ENCODE peak calls at places on chromosomes 5 and 9, in five cellular contexts. U is A549, B is endothelial cell of umbilical vein, A is K562, G is HepG2. V is an unnamed sample.

GRCh38 chr5:146832985-146833732 is 45.4 kb downstream of the PPP2R2B start:
- DNase-seq in U (no peak), B (no peak), A (no peak), G (no peak), V (no peak)

GRCh38 chr9:6681147-6681956 is 35.8 kb upstream of the GLDC start:
- DNase-seq in U (peak), B (peak), A (peak), G (peak), V (peak)

GRCh38 chr5:100840364-100840763 is 62.7 kb downstream of the ST8SIA4 start:
- DNase-seq in U (no peak), B (peak), A (peak), G (no peak), V (peak)

GRCh38 chr5:135034963-135035677 is 1.1 kb upstream of the PITX1 start:
- DNase-seq in U (no peak), B (no peak), A (peak), G (no peak), V (no peak)

GRCh38 chr5:138032572-138033274 is at the start of gene FAM13B:
- DNase-seq in U (peak), B (peak), A (peak), G (peak), V (peak)

GRCh38 chr5:67305913-67306710 is 109.5 kb upstream of the CD180 start:
- DNase-seq in U (no peak), B (peak), A (no peak), G (no peak), V (no peak)

GRCh38 chr5:169805527-169805934 is 168.5 kb downstream of the DOCK2 start:
- DNase-seq in U (no peak), B (no peak), A (peak), G (no peak), V (peak)

GRCh38 chr9:72401396-72401795 is 36.4 kb upstream of the ZFAND5 start:
- DNase-seq in U (no peak), B (no peak), A (no peak), G (no peak), V (no peak)

GRCh38 chr9:36950389-36950788 is 83.7 kb downstream of the PAX5 start:
- DNase-seq in U (no peak), B (no peak), A (no peak), G (no peak), V (no peak)

GRCh38 chr5:178624626-178625546 is 2.0 kb downstream of the CLK4 start:
- DNase-seq in U (no peak), B (peak), A (peak), G (no peak), V (no peak)

GRCh38 chr5:73486119-73486899 is 11.9 kb upstream of the BTF3 start:
- DNase-seq in U (no peak), B (no peak), A (no peak), G (no peak), V (no peak)

GRCh38 chr5:38719916-38720315 is 125.9 kb upstream of the OSMR start:
- DNase-seq in U (no peak), B (no peak), A (no peak), G (no peak), V (no peak)

GRCh38 chr5:87252283-87252605 is 15.4 kb upstream of the RASA1 start:
- DNase-seq in U (no peak), B (no peak), A (no peak), G (no peak), V (no peak)

GRCh38 chr5:131630963-131631350 is 4.1 kb downstream of the RAPGEF6 start:
- DNase-seq in U (no peak), B (no peak), A (no peak), G (no peak), V (no peak)

GRCh38 chr9:107455461-107456155 is 34.0 kb downstream of the KLF4 start:
- DNase-seq in U (no peak), B (no peak), A (no peak), G (no peak), V (no peak)

GRCh38 chr5:142664634-142665033 is 21.3 kb downstream of the FGF1 start:
- DNase-seq in U (no peak), B (no peak), A (no peak), G (no peak), V (peak)

GRCh38 chr5:1390861-1391600 is 46.1 kb upstream of the CLPTM1L start:
- DNase-seq in U (no peak), B (no peak), A (no peak), G (no peak), V (no peak)

GRCh38 chr5:54793612-54794436 is 191.6 kb downstream of the ESM1 start:
- DNase-seq in U (no peak), B (no peak), A (no peak), G (no peak), V (no peak)

GRCh38 chr9:749712-750111 is 91.8 kb upstream of the DMRT1 start:
- DNase-seq in U (no peak), B (no peak), A (no peak), G (no peak), V (peak)

GRCh38 chr9:26768196-26768595 is 124.4 kb downstream of the CAAP1 start:
- DNase-seq in U (no peak), B (no peak), A (no peak), G (no peak), V (no peak)

GRCh38 chr5:174721522-174722432 is 2.6 kb upstream of the MSX2 start:
- DNase-seq in U (no peak), B (no peak), A (no peak), G (no peak), V (no peak)
- H3K4me3 ChIP-seq in U (peak), B (no peak), A (no peak), G (no peak), V (no peak)

GRCh38 chr9:34408173-34408572 is 31.5 kb upstream of the MYORG start:
- DNase-seq in U (no peak), B (no peak), A (no peak), G (no peak), V (no peak)

GRCh38 chr9:34406219-34406618 is 29.5 kb upstream of the MYORG start:
- DNase-seq in U (no peak), B (no peak), A (no peak), G (no peak), V (no peak)

GRCh38 chr9:34403554-34404380 is 27.1 kb upstream of the MYORG start:
- DNase-seq in U (peak), B (peak), A (peak), G (peak), V (peak)

GRCh38 chr9:34400686-34401602 is 24.2 kb upstream of the MYORG start:
- DNase-seq in U (no peak), B (no peak), A (no peak), G (no peak), V (no peak)

GRCh38 chr9:34405719-34406118 is 29.0 kb upstream of the MYORG start:
- DNase-seq in U (no peak), B (no peak), A (no peak), G (no peak), V (no peak)
- TF ChIP-seq MYC in U (no peak), B (no peak), A (no peak), G (no peak), V (no peak)

GRCh38 chr9:84937086-84937670 is 267.6 kb downstream of the NTRK2 start:
- DNase-seq in U (no peak), B (no peak), A (no peak), G (no peak), V (no peak)
- H3K4me3 ChIP-seq in U (no peak), B (no peak), A (no peak), G (no peak), V (no peak)

DNA sequence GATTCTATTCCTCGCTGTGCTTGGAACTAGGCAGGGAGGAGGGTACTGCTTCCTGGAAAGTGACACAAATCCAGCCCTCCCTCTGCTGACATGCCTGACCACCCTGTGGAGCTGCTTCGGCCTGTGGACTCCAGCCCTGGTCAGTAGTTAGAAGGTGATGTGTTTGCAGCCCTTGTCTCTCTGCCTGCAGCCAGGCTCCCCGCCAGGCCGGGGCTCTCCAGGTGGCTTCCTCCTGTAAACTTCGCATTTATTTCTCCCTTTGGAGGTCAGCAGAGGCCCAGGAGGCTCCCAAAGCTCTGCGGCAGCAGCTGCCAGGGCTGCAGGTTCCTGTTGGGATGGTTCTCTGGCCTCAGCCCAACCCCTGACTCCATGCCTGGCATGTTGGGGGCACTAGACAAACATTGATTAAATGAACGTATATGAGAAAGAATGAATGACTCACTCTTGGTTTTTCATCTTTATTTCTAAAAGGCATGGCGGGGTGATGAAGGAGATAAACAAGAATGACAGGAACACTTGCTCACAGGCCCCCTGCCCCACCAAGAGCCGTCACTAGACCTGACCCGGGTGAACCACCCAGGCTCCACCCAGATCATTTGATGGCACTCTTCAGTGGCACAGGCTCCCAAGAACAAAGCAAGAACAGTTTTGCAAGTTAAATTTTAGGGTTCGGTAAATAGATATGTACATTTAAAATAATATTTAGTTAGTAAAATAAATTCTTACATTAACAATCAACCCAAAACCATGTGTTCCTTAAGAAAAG is 8.4 kb upstream of the IRX2 start:
- DNase-seq in U (no peak), B (no peak), A (no peak), G (no peak), V (no peak)
- TF ChIP-seq MYC in U (no peak), B (no peak), A (no peak), G (no peak), V (no peak)

DNA sequence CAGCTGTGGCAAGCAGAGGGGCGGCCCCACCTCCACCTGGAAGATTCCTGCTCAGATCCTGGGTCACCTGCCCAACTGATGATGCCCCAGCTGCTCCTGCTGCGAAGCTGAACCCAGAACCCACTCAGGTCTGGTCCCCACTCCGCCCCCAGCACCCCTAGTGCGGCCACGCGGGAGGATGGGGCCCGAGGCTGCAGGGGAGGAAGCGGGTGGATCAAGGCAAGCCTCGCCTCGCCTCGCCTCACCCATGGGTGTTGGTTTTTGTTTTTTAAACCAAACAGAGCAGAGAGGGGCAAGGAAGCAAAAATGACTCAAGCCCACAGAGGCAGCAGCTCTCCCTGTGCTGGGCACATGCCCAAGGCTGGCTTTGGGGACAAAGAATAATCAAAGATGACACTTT is 23.2 kb downstream of the ABO start:
- DNase-seq in U (no peak), B (no peak), A (no peak), G (no peak), V (no peak)
- H3K4me3 ChIP-seq in U (no peak), B (no peak), A (no peak), G (no peak), V (no peak)

GRCh38 chr9:131334568-131335105 is 45.1 kb downstream of the PLPP7 start:
- DNase-seq in U (no peak), B (peak), A (no peak), G (no peak), V (no peak)
- TF ChIP-seq MYC in U (no peak), B (no peak), A (peak), G (no peak), V (no peak)

DNA sequence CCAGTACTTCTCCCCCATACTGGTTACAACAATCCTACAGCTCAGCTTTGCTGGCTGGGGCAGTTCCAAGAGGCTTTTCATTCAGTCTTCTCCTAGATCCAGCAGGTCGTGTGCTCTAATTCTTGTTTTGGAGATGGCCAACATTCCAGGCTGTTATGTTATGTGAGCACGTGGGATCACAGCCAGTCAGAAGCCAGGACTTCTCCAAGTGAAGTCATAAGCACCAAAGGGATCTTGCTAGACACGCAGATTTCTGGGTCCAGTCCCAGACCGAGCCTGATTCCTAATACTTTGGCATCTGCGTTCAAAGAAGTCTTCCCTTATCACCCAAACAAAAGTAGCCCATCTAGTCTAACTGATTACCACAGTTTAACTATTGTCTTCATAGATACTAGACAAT is 1.4 kb upstream of the LARP1 start:
- DNase-seq in U (no peak), B (peak), A (peak), G (no peak), V (peak)
- H3K4me3 ChIP-seq in U (peak), B (no peak), A (peak), G (no peak), V (peak)

DNA sequence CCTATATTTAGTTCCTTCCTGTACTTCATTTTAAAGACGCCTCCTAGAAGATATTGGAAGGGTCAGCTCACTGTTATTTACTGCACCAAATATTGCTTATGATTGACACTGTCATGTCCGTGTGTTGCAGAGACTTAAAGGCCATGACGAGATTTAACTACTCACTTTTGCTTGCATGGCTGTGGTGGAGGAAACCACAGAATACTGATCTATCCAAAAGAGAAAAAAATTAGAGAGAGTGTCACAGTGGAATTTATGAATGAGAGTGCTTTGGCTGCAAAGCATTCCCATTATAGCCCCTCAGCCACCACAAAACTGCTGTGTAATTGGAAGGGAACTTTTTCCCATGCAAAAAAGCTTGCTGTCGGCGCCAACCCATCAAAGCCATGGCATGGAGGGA is 58.0 kb downstream of the EBF1 start:
- DNase-seq in U (no peak), B (no peak), A (no peak), G (no peak), V (no peak)
- TF ChIP-seq MYC in U (no peak), B (no peak), A (no peak), G (no peak), V (no peak)

GRCh38 chr5:171310816-171311697 is 2.0 kb downstream of the TLX3 start:
- DNase-seq in U (no peak), B (peak), A (no peak), G (no peak), V (no peak)

GRCh38 chr5:171309526-171310333 is 682 bp downstream of the TLX3 start:
- DNase-seq in U (no peak), B (no peak), A (no peak), G (no peak), V (no peak)

GRCh38 chr5:171311698-171312083 is 2.6 kb downstream of the TLX3 start:
- DNase-seq in U (no peak), B (no peak), A (no peak), G (no peak), V (no peak)

GRCh38 chr5:171309276-171309525 is 153 bp downstream of the TLX3 start:
- DNase-seq in U (no peak), B (no peak), A (no peak), G (no peak), V (no peak)

DNA sequence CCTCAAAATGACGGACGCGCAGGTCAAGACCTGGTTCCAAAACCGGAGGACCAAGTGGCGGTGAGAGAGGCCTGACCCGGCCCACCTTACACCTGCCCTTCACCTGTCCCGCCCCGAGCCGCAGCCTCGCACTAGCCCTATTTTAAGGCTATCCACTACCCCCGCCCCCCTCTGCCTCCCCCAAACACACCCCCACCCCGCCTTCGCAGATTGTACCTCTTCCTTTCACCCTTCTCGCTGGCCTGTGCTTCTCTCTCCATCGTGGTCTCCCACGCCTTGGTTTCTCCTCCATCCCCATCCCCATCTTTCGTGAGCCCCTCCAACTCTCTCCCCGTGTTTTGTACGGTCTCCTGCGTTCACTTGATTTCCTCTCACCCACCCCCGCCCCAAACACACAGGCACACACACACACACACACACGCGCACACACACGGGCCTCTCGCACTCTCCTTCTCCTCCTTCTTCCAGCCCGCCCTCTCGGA is 1.3 kb downstream of the TLX3 start:
- DNase-seq in U (no peak), B (no peak), A (no peak), G (no peak), V (no peak)
- H3K4me3 ChIP-seq in U (no peak), B (no peak), A (no peak), G (no peak), V (no peak)

V was measured in NB4.